ENCODE peak calls at places on chromosome 14, in six cellular contexts. C, T, E, L, D and A are unnamed samples.

GRCh38 chr14:92460916-92461579 is 52.5 kb upstream of the RIN3 start:
- DNase-seq in C (peak; percentile 17), T (no peak), E (no peak), L (peak; percentile 38), D (no peak), A (no peak)

GRCh38 chr14:69658664-69659261 is 47.4 kb downstream of the SUSD6 start:
- DNase-seq in C (peak; percentile 63), T (no peak), E (no peak), L (no peak), D (no peak), A (no peak)

GRCh38 chr14:85487215-85487614 is 42.7 kb upstream of the FLRT2 start:
- DNase-seq in C (no peak), T (no peak), E (no peak), L (no peak), D (no peak), A (no peak)

GRCh38 chr14:52175982-52176502 is 91.5 kb upstream of the PTGDR start:
- DNase-seq in C (no peak), T (peak; percentile 27), E (no peak), L (no peak), D (no peak), A (no peak)

GRCh38 chr14:68975667-68976066 is 3.4 kb downstream of the ACTN1 start:
- DNase-seq in C (no peak), T (no peak), E (peak; percentile 70), L (no peak), D (no peak), A (peak; percentile 36)

GRCh38 chr14:87944987-87945604 is 47.9 kb downstream of the GALC start:
- DNase-seq in C (peak; percentile 66), T (no peak), E (no peak), L (no peak), D (no peak), A (no peak)

GRCh38 chr14:36105401-36105800 is 71.1 kb downstream of the PTCSC3 start:
- DNase-seq in C (peak; percentile 61), T (no peak), E (no peak), L (no peak), D (no peak), A (no peak)

GRCh38 chr14:104601786-104602185 is 2.8 kb downstream of the TMEM179 start:
- DNase-seq in C (no peak), T (no peak), E (no peak), L (no peak), D (peak; percentile 48), A (peak; percentile 12)

GRCh38 chr14:21408152-21408551 is 24.3 kb upstream of the SUPT16H start:
- DNase-seq in C (peak; percentile 69), T (no peak), E (no peak), L (no peak), D (no peak), A (no peak)

GRCh38 chr14:65187421-65188049 is 85.2 kb upstream of the MAX start:
- DNase-seq in C (no peak), T (no peak), E (no peak), L (no peak), D (no peak), A (no peak)

DNA sequence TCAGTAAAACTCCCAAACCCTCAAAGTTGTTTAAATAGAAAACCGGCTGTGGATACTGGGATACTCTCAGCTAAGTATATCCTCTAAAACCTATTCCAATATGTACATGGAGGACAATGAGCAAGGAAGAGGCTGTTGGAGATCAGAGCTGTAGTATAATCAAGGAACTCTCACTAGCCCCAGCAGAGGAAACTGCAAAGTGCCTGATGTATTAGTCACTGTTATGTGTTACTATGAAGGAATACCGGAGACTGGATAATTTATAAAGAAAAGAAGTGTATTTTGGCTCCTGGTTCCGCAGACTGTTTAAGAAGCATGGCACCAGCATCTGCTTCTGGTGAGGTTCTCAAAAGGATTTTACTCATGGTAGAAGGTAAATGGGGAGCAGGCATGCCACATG is 65.6 kb upstream of the RPL10L start:
- DNase-seq in C (peak; percentile 8), T (no peak), E (no peak), L (no peak), D (no peak), A (no peak)
- H3K4me1 ChIP-seq in C (no peaks in the 10 kb centered on the region), T (no peaks in the 10 kb centered on the region), E (no peaks in the 10 kb centered on the region), L (no peaks in the 10 kb centered on the region), D (no peaks in the 10 kb centered on the region), A (no peaks in the 10 kb centered on the region)

DNA sequence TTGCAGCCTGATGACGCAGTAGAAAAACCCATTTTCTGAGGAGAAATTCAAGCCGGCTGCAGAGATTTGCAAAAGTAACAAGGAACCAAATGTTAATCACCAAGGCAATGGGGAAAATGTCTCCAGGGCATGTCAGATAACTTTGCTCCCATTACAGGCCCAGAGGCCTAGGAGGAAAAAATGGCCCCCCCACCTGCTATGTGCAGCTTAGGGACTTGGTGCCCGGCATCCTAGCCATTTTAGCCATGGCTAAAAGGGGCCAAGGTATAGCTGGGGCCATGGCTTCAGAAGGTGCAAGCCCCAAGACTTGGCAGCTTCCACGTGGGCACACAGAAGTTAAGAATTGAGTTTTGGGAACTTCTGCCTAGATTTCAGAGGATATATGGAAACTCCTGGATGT is 351.9 kb downstream of the RGS6 start:
- DNase-seq in C (no peak), T (no peak), E (no peak), L (no peak), D (no peak), A (no peak)
- H3K4me1 ChIP-seq in C (no peaks in the 10 kb centered on the region), T (no peaks in the 10 kb centered on the region), E (no peaks in the 10 kb centered on the region), L (no peaks in the 10 kb centered on the region), D (no peaks in the 10 kb centered on the region), A (no peaks in the 10 kb centered on the region)

GRCh38 chr14:33455998-33456397 is 494.9 kb downstream of the EGLN3 start:
- DNase-seq in C (no peak), T (no peak), E (no peak), L (no peak), D (no peak), A (no peak)

GRCh38 chr14:33457021-33457420 is 493.9 kb downstream of the EGLN3 start:
- DNase-seq in C (peak; percentile 54), T (no peak), E (no peak), L (no peak), D (no peak), A (no peak)

GRCh38 chr14:33452982-33453381 is 497.9 kb downstream of the EGLN3 start:
- DNase-seq in C (no peak), T (no peak), E (no peak), L (no peak), D (no peak), A (no peak)

GRCh38 chr14:33454707-33455106 is 496.2 kb downstream of the EGLN3 start:
- DNase-seq in C (no peak), T (no peak), E (no peak), L (no peak), D (no peak), A (no peak)

DNA sequence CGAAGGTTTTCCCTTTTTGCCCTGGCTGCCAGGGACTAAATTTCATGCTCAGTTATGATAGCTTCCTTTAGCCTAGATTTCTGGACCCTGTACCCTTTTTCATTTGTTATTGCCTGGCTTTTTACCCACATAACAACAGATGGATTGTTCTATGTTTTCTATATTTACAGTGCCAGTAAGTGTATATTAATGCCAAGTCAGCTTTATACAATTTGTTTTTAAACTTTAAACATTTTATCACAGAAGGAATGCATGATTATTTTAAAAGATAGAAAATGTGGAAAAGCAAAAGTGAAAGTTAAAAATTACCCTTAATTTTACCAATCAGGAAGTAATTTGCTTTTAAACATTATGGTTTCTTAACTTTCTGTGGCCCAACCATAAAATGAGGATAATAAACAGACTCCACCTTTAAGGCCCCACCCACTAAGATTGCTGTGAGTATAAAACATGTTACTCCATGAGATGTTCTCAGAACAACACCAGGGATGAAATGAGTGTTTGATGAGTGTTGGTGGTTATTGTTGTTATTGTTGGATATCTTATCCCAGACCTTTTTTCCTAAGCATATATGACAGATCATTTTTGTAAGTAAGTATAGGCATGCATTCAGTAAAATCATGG is 496.7 kb downstream of the EGLN3 start:
- DNase-seq in C (no peak), T (no peak), E (no peak), L (no peak), D (no peak), A (no peak)
- H3K4me1 ChIP-seq in C (no peaks in the 10 kb centered on the region), T (no peaks in the 10 kb centered on the region), E (no peaks in the 10 kb centered on the region), L (no peaks in the 10 kb centered on the region), D (peaks cover 6% of the 10 kb centered on the region), A (no peaks in the 10 kb centered on the region)

DNA sequence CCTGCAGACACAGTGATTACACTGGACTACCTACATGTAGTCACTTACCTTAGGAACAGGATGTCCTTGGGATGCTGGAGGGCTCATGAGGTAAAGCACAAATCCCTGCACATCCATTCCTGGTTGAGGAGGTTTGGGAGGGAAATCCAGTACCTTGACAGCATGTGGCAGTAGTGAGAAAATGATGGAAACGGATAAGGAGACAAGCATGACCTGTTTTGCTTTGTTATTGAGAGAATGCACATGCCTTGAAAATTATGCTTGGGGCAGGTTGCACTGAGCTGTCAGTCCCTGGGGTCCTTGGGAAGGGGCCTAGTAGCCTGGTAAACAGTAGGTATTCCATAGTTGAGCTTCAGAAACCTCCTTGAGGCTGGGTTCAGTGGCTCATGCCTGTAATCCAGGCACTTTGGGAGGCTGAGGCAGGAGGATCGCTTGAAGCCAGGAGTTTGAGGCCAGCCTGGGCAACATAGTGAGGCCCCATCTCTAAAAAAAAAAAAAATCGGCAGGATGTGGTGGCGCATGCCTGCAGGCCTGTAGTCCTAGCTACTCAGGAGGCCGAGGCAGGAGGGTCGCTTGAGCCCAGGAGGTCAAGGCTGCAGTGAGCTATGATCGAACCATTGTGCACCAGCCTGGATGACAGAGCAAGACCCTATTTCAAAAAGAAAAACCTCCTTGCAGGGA is 2.0 kb upstream of the SLC25A29 start:
- DNase-seq in C (peak; percentile 42), T (no peak), E (no peak), L (no peak), D (no peak), A (no peak)
- H3K4me1 ChIP-seq in C (peaks cover 27% of the 10 kb centered on the region), T (peaks cover 16% of the 10 kb centered on the region), E (peaks cover 19% of the 10 kb centered on the region), L (peaks cover 22% of the 10 kb centered on the region), D (peaks cover 53% of the 10 kb centered on the region), A (no peaks in the 10 kb centered on the region)

GRCh38 chr14:61417141-61417540 is 95.8 kb downstream of the PRKCH start:
- DNase-seq in C (no peak), T (no peak), E (no peak), L (no peak), D (no peak), A (no peak)

GRCh38 chr14:61419201-61419600 is 97.8 kb downstream of the PRKCH start:
- DNase-seq in C (no peak), T (no peak), E (no peak), L (no peak), D (no peak), A (no peak)

GRCh38 chr14:61416587-61416986 is 95.2 kb downstream of the PRKCH start:
- DNase-seq in C (no peak), T (no peak), E (no peak), L (no peak), D (no peak), A (no peak)

GRCh38 chr14:61418749-61419148 is 97.4 kb downstream of the PRKCH start:
- DNase-seq in C (no peak), T (no peak), E (peak; percentile 41), L (no peak), D (no peak), A (no peak)

DNA sequence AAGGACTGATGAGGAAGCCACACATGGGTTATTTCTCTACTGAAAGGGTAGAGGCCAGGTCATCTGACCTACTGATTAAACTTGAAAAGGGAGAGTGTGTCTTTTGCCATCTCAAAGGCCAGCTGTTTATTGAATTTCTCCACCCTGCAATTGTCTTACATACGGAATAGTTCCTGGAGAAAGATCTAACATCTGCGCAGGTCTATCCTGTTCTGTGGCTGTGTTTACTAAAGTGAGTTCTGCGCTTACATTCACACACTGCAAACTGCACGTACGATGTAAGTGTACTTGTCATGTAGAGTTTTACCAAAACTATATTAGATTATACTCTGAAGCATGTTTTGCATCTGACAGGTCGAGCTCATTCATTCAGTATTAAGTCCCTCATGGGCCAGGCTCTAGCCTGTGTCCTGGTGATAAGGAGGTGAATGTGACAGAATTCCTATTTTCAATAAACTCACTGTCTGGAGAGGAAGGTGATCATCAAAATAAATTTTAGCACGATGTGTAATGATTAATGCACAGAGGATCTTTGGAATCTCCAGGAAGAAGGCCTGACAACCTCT is 96.6 kb downstream of the PRKCH start:
- DNase-seq in C (no peak), T (no peak), E (no peak), L (no peak), D (no peak), A (no peak)
- H3K4me1 ChIP-seq in C (peaks cover 19% of the 10 kb centered on the region), T (peaks cover 95% of the 10 kb centered on the region), E (no peaks in the 10 kb centered on the region), L (no peaks in the 10 kb centered on the region), D (peaks cover 39% of the 10 kb centered on the region), A (no peaks in the 10 kb centered on the region)